ENCODE peak calls at places on chromosomes 7 and 10, in nine cellular contexts. N is MCF 10A, M is fibroblast of the aortic adventitia, B is retinal pigment epithelial cell, I is Calu3, R is GM20000, O is psoas muscle, Y is adrenal gland, H is mucosa of descending colon. J is an unnamed sample.

GRCh38 chr10:8050561-8051108 is 3.9 kb upstream of the GATA3 start:
- DNase-seq in M (peak), R (peak), O (no peak), H (peak), B (no peak), Y (no peak), N (no peak), I (peak), J (no peak)

GRCh38 chr10:101561068-101561915 is 26.8 kb downstream of the POLL start:
- DNase-seq in B (no peak), M (no peak), Y (no peak), I (no peak), R (no peak), N (no peak), H (no peak), O (no peak), J (no peak)

GRCh38 chr7:139523199-139523941 is at the start of gene CLEC2L:
- DNase-seq in Y (no peak), I (no peak), R (no peak), B (no peak), N (no peak), H (no peak), M (no peak), O (no peak), J (no peak)

GRCh38 chr7:128122577-128123290 is 91.5 kb upstream of the LRRC4 start:
- DNase-seq in R (no peak), M (no peak), N (peak), I (no peak), Y (no peak), B (no peak), O (no peak), H (no peak), J (no peak)

GRCh38 chr10:125562737-125563136 is 120.2 kb downstream of the TEX36 start:
- DNase-seq in R (no peak), I (no peak), M (no peak), B (no peak), H (no peak), N (peak), O (no peak), Y (no peak), J (no peak)

GRCh38 chr10:104253106-104253505 is 1.6 kb upstream of the GSTO1 start:
- DNase-seq in R (no peak), N (no peak), O (no peak), Y (no peak), H (peak), M (no peak), B (no peak), I (no peak), J (no peak)

GRCh38 chr10:130480491-130480890 is 344.3 kb downstream of the GLRX3 start:
- DNase-seq in M (no peak), R (no peak), O (no peak), H (no peak), Y (no peak), N (no peak), B (no peak), I (no peak), J (no peak)

GRCh38 chr10:60958892-60959601 is 15.1 kb upstream of the RHOBTB1 start:
- DNase-seq in R (no peak), I (no peak), N (no peak), B (no peak), Y (no peak), H (no peak), M (peak), O (no peak), J (no peak)

GRCh38 chr10:122362621-122363020 is 11.9 kb upstream of the PLEKHA1 start:
- DNase-seq in N (peak), O (no peak), Y (no peak), I (no peak), B (no peak), R (no peak), M (peak), H (no peak), J (no peak)

GRCh38 chr7:27115161-27116018 is 12.9 kb upstream of the HOXA2 start:
- DNase-seq in H (peak), N (peak), Y (peak), M (peak), O (no peak), I (peak), B (no peak), R (no peak), J (no peak)

GRCh38 chr10:121942749-121943148 is 14.9 kb upstream of the ATE1 start:
- DNase-seq in I (no peak), R (no peak), N (peak), M (peak), O (no peak), H (no peak), B (no peak), Y (no peak), J (no peak)

GRCh38 chr7:124552217-124552616 is 213.4 kb downstream of the GPR37 start:
- DNase-seq in I (no peak), H (no peak), B (no peak), R (no peak), M (peak), Y (no peak), O (no peak), N (peak), J (no peak)

GRCh38 chr7:48938539-48938938 is 14.2 kb downstream of the CDC14C start:
- DNase-seq in Y (peak), R (no peak), B (peak), H (peak), N (peak), M (peak), O (no peak), I (no peak), J (no peak)

GRCh38 chr7:30173058-30173897 is 38.5 kb downstream of the MTURN start:
- DNase-seq in I (peak), O (peak), H (peak), Y (peak), N (peak), B (peak), M (peak), R (no peak), J (peak)
- TF ChIP-seq CTCF in I (no peak), O (no peak), H (no peak), Y (no peak), N (peak), B (no peak), M (peak), R (no peak), J (no peak)

GRCh38 chr7:111933614-111934013 is 272.6 kb downstream of the DOCK4 start:
- DNase-seq in N (no peak), Y (no peak), B (no peak), H (no peak), I (no peak), M (peak), R (no peak), O (no peak), J (no peak)

GRCh38 chr7:111931958-111932357 is 274.2 kb downstream of the DOCK4 start:
- DNase-seq in M (no peak), H (no peak), N (no peak), B (no peak), R (no peak), O (no peak), Y (no peak), I (no peak), J (no peak)

GRCh38 chr7:111927383-111928019 is 278.7 kb downstream of the DOCK4 start:
- DNase-seq in O (no peak), R (no peak), B (no peak), Y (no peak), I (no peak), H (no peak), N (no peak), M (no peak), J (no peak)

GRCh38 chr7:111931016-111931517 is 275.1 kb downstream of the DOCK4 start:
- DNase-seq in O (no peak), B (peak), H (no peak), M (peak), Y (no peak), R (no peak), N (peak), I (peak), J (no peak)

DNA sequence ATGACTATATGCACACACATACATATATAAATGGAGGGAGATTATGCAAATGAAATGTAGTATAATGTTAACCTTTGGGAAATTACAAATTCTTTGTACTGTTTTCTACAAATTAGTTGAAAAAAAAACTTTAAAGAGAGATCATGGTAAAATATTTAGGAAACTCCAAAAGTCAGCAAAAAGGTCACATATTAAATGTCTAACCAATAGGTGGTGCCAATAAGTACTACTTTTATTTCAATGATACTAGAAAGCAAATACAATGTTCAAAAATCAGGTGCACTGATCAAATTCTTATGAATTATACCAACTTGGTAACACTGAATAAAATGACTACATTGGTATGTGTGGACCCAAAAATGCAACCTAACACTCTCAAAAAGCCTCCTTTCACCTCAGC is 276.9 kb downstream of the DOCK4 start:
- DNase-seq in Y (no peak), R (no peak), O (no peak), M (no peak), H (no peak), N (no peak), I (no peak), B (no peak), J (no peak)
- TF ChIP-seq CTCF in Y (no peak), R (no peak), O (no peak), M (no peak), H (no peak), N (peak), I (no peak), B (peak), J (no peak)

GRCh38 chr10:124025638-124026336 is 67.6 kb downstream of the CHST15 start:
- DNase-seq in N (peak), R (peak), M (peak), Y (no peak), B (no peak), I (no peak), O (no peak), H (peak), J (no peak)
- TF ChIP-seq CTCF in N (peak), R (peak), M (no peak), Y (peak), B (peak), I (no peak), O (peak), H (no peak), J (peak)

GRCh38 chr7:144006029-144006428 is 5.9 kb downstream of the OR6B1 start:
- DNase-seq in B (no peak), H (peak), Y (no peak), I (no peak), M (no peak), N (no peak), O (no peak), R (no peak), J (no peak)

GRCh38 chr7:144009361-144009760 is 9.2 kb downstream of the OR6B1 start:
- DNase-seq in H (no peak), Y (no peak), B (no peak), N (no peak), R (no peak), O (no peak), M (no peak), I (no peak), J (no peak)

GRCh38 chr7:144011458-144012230 is 11.5 kb downstream of the OR6B1 start:
- DNase-seq in Y (no peak), O (no peak), R (no peak), M (peak), I (no peak), B (no peak), H (no peak), N (no peak), J (no peak)
- TF ChIP-seq CTCF in Y (no peak), O (no peak), R (no peak), M (peak), I (no peak), B (no peak), H (no peak), N (peak), J (no peak)

GRCh38 chr10:106789623-106790022 is 374.9 kb downstream of the SORCS1 start:
- DNase-seq in R (no peak), I (no peak), H (no peak), B (no peak), O (no peak), Y (no peak), M (no peak), N (no peak), J (no peak)

DNA sequence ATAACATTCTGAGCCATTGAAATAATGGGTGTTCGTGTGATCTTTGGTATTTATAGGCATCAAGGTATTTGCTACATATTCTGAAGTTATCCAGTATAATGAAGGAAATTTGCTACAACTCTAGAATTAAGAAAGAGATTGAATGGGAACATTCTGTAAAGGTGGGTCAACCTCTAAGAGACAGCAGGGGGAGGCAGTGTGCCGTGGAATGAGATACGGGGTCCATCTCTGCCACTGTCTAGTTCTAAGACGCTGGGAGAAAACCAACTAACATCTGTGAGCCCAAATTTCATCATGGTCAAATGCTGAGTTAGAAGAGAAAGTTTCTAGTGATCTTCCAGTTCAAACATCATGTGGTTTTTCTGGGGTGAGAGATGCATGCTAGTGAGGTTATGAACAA is 368.9 kb downstream of the SORCS1 start:
- DNase-seq in N (peak), H (peak), O (no peak), B (no peak), I (no peak), M (no peak), Y (no peak), R (peak), J (peak)
- TF ChIP-seq CTCF in N (peak), H (no peak), O (peak), B (peak), I (no peak), M (no peak), Y (peak), R (peak), J (peak)

DNA sequence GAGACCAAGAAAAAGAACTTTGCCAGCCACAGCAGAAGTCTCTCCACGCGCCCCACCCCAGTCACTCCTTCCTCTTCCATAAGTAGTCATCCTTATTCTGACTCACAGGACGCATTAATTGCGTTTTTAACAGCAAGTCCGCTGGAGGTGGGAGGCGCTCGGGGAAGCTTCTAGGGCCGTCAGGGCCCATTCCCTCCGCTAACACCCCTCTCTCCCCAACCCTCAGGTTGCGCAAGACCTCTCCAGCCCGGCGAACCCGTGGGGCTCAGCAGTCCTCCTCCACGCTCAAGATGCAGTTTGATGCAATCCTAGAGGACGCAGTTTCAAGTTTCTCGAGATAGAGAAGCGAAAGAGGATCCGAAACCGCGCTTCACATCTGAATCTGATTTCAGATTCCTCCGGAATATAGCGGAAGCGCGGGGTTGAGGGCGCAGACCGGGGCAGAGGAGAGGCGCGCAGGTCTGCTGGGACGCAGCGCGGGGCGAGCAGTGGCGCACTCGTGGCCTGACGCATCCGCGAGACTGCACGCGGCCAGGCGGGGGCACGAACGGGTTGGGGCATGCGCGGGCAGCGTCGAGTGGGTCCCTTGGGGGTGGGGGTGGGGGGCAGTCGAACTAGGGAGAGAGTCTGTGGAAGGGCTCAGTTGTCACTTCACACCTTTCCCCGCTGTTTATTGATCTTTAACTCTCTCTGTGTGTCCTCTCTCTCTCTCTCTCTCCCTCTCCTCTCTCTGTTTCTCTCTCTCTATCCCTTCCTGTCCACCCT is 37.8 kb upstream of the PSAP start:
- DNase-seq in R (peak), M (peak), B (peak), H (peak), I (peak), N (peak), O (peak), Y (peak), J (peak)
- TF ChIP-seq CTCF in R (peak), M (peak), B (no peak), H (no peak), I (no peak), N (no peak), O (no peak), Y (no peak), J (no peak)

GRCh38 chr10:5582736-5583135 is 58.0 kb downstream of the CALML3 start:
- DNase-seq in M (no peak), B (no peak), H (no peak), Y (no peak), N (no peak), I (no peak), O (no peak), R (no peak), J (no peak)
- TF ChIP-seq CTCF in M (no peak), B (peak), H (no peak), Y (no peak), N (peak), I (no peak), O (no peak), R (no peak), J (no peak)

GRCh38 chr7:20741801-20742200 is 44.9 kb downstream of the SP8 start:
- DNase-seq in R (no peak), B (no peak), H (no peak), Y (no peak), M (no peak), N (no peak), I (no peak), O (no peak), J (no peak)

GRCh38 chr7:20745716-20746115 is 41.0 kb downstream of the SP8 start:
- DNase-seq in B (no peak), R (no peak), I (no peak), M (no peak), Y (no peak), O (no peak), H (no peak), N (no peak), J (no peak)

GRCh38 chr7:20742913-20743312 is 43.8 kb downstream of the SP8 start:
- DNase-seq in M (no peak), H (no peak), I (no peak), R (no peak), O (no peak), N (no peak), Y (no peak), B (no peak), J (no peak)

GRCh38 chr7:20748853-20749252 is 37.8 kb downstream of the SP8 start:
- DNase-seq in I (no peak), O (no peak), N (no peak), R (no peak), B (no peak), M (no peak), H (no peak), Y (no peak), J (no peak)

DNA sequence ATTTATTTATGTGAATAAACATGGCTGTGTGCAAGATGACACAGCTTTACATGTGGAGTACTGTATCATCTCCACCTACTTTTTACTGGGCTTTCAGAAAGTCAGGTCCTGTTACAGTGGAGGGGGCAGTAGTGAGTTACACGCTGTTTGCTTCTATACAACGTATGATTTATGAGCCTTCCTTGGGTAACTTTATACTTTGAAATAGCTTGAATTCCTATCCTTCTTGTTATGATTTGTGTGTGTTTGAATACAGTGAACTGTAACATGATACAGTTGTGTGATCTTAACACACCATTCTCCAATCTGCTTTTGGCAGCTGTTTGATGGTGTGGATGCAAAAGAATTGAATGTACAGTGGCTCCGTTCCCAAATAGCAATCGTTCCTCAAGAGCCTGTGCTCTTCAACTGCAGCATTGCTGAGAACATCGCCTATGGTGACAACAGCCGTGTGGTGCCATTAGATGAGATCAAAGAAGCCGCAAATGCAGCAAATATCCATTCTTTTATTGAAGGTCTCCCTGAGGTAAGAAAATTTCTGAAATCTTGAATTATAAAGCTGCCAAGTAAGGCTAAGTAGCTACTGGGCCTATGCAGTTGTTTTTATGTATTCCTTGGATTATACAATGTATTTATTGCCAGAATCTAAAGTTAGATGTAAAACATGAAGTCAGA is 41.6 kb downstream of the SP8 start:
- DNase-seq in N (peak), B (peak), Y (no peak), M (peak), O (no peak), H (no peak), R (no peak), I (peak), J (no peak)
- TF ChIP-seq CTCF in N (no peak), B (peak), Y (no peak), M (no peak), O (no peak), H (no peak), R (no peak), I (peak), J (no peak)